ENCODE peak calls at places on chromosomes 4 and X, in five cellular contexts. Z is dorsolateral prefrontal cortex, S is brain microvascular endothelial cell, O is HCT116, C is iPS DF 6.9. L is an unnamed sample.

GRCh38 chrX:77597511-77597910 is 150.3 kb downstream of the FGF16 start:
- DNase-seq in Z (no peak), S (no peak), O (no peak), C (no peak), L (no peak)

GRCh38 chr4:136725286-136726081 is 806.8 kb downstream of the PCDH18 start:
- DNase-seq in Z (no peak), S (peak), O (no peak), C (no peak), L (no peak)

GRCh38 chr4:139606600-139607301 is 50.7 kb upstream of the SETD7 start:
- DNase-seq in Z (no peak), S (peak), O (no peak), C (no peak), L (peak)

GRCh38 chrX:10769165-10769564 is 148.8 kb upstream of the MID1 start:
- DNase-seq in Z (no peak), S (peak), O (peak), C (no peak), L (peak)

GRCh38 chrX:79182616-79183015 is 38.1 kb downstream of the GPR174 start:
- DNase-seq in Z (no peak), S (no peak), O (no peak), C (no peak), L (no peak)

GRCh38 chr4:84582988-84583870 is at the start of gene CDS1:
- DNase-seq in Z (peak), S (no peak), O (no peak), C (no peak), L (peak)

GRCh38 chrX:77937291-77937690 is 26.8 kb downstream of the ATP7A start:
- DNase-seq in Z (no peak), S (no peak), O (no peak), C (no peak), L (no peak)

GRCh38 chr4:185932491-185932890 is 120.5 kb upstream of the SORBS2 start:
- DNase-seq in Z (no peak), S (peak), O (no peak), C (no peak), L (no peak)

GRCh38 chrX:13699183-13699826 is 10.4 kb downstream of the RAB9A start:
- DNase-seq in Z (no peak), S (peak), O (no peak), C (no peak), L (no peak)

GRCh38 chr4:14701896-14702295 is 300.4 kb upstream of the CPEB2 start:
- DNase-seq in Z (no peak), S (no peak), O (no peak), C (no peak), L (no peak)

GRCh38 chr4:150316332-150317205 is 238.3 kb downstream of the DCLK2 start:
- DNase-seq in Z (no peak), S (no peak), O (no peak), C (no peak), L (no peak)

GRCh38 chrX:24760601-24761000 is 66.9 kb downstream of the POLA1 start:
- DNase-seq in Z (no peak), S (peak), O (no peak), C (no peak), L (no peak)

GRCh38 chrX:134932528-134933217 is 58.1 kb upstream of the SMIM10 start:
- DNase-seq in Z (no peak), S (peak), O (no peak), C (no peak), L (no peak)

GRCh38 chr4:169079942-169080827 is 70.1 kb upstream of the CBR4 start:
- DNase-seq in Z (no peak), S (peak), O (no peak), C (no peak), L (no peak)

GRCh38 chr4:175884048-175884447 is 72.0 kb upstream of the GPM6A start:
- DNase-seq in Z (no peak), S (no peak), O (no peak), C (no peak), L (no peak)

GRCh38 chr4:76950846-76951321 is 1.3 kb downstream of the SEPTIN11 start:
- DNase-seq in Z (no peak), S (no peak), O (no peak), C (no peak), L (peak)

GRCh38 chr4:78056265-78057129 is 626 bp upstream of the FRAS1 start:
- DNase-seq in Z (peak), S (peak), O (peak), C (peak), L (peak)

GRCh38 chr4:56320293-56320692 is 67.0 kb downstream of the AASDH start:
- DNase-seq in Z (no peak), S (no peak), O (no peak), C (no peak), L (no peak)

GRCh38 chrX:69152398-69152797 is 12.9 kb downstream of the PJA1 start:
- DNase-seq in Z (peak), S (no peak), O (no peak), C (no peak), L (peak)

GRCh38 chrX:7330971-7331746 is 183.2 kb upstream of the PUDP start:
- DNase-seq in Z (no peak), S (peak), O (no peak), C (no peak), L (peak)

GRCh38 chrX:12496343-12496742 is 294.9 kb upstream of the PRPS2 start:
- DNase-seq in Z (no peak), S (no peak), O (no peak), C (no peak), L (no peak)

GRCh38 chrX:110421499-110422455 is 63.1 kb downstream of the RTL9 start:
- DNase-seq in Z (no peak), S (no peak), O (no peak), C (no peak), L (no peak)

GRCh38 chr4:7158081-7158750 is 34.1 kb upstream of the SORCS2 start:
- DNase-seq in Z (no peak), S (no peak), O (no peak), C (no peak), L (no peak)

GRCh38 chrX:154742623-154743022 is 8.3 kb downstream of the GAB3 start:
- DNase-seq in Z (no peak), S (no peak), O (no peak), C (no peak), L (no peak)

GRCh38 chr4:182938213-182938645 is 21.0 kb upstream of the DCTD start:
- DNase-seq in Z (peak), S (no peak), O (peak), C (peak), L (peak)

GRCh38 chrX:63349307-63349706 is 1.8 kb downstream of the SPIN4 start:
- DNase-seq in Z (no peak), S (no peak), O (no peak), C (no peak), L (no peak)

GRCh38 chr4:7104366-7105031 is 36.6 kb upstream of the GRPEL1 start:
- DNase-seq in Z (no peak), S (no peak), O (no peak), C (no peak), L (no peak)